ENCODE peak calls at places on chromosomes 6 and 20, in ten cellular contexts. Y is HS-27A, Z is NCI-H1092 treated with DMSO at 0.1 percent for 48 hours, N is HTR-8/SVneo, C is NCI-H2171, K is uterus, I is NCI-H2107, R is mesendoderm, E is ELF-1, O is fibroblast of pulmonary artery. Q is an unnamed sample.

GRCh38 chr6:166738778-166739654 is 112.0 kb upstream of the RPS6KA2 start:
- DNase-seq in O (no peak), K (no peak), R (no peak), E (no peak), Y (no peak), N (no peak), I (no peak), C (no peak), Z (no peak), Q (no peak)

GRCh38 chr20:61925555-61926252 is 140.0 kb downstream of the TAF4 start:
- DNase-seq in K (no peak), E (no peak), I (peak), O (peak), N (no peak), C (no peak), Z (peak), Y (no peak), R (no peak), Q (no peak)

GRCh38 chr20:14951707-14952106 is 614.3 kb upstream of the FLRT3 start:
- DNase-seq in K (no peak), C (peak), O (peak), R (peak), I (no peak), Y (peak), N (no peak), E (no peak), Z (no peak), Q (no peak)

GRCh38 chr6:84908304-84908904 is 144.0 kb upstream of the TBX18 start:
- DNase-seq in Y (no peak), K (no peak), O (no peak), R (no peak), I (no peak), N (no peak), C (no peak), E (no peak), Z (no peak), Q (no peak)

GRCh38 chr6:79168695-79168980 is 65.8 kb downstream of the HMGN3 start:
- DNase-seq in E (no peak), C (no peak), K (no peak), Z (no peak), N (no peak), Y (no peak), I (no peak), O (no peak), R (no peak), Q (no peak)

GRCh38 chr20:25624500-25624939 is 706 bp upstream of the NANP start:
- DNase-seq in Z (no peak), K (peak), Y (no peak), O (no peak), C (no peak), E (no peak), R (no peak), I (no peak), N (no peak), Q (no peak)

GRCh38 chr20:16434087-16434664 is 139.1 kb downstream of the KIF16B start:
- DNase-seq in O (peak), K (peak), Y (no peak), R (peak), C (peak), I (no peak), E (peak), Z (peak), N (peak), Q (no peak)

GRCh38 chr6:28597217-28597835 is 71.6 kb downstream of the GPX5 start:
- DNase-seq in Y (peak), Z (peak), E (peak), K (no peak), I (no peak), N (no peak), O (peak), R (peak), C (peak), Q (peak)

GRCh38 chr6:141675957-141676356 is 456.8 kb upstream of the GJE1 start:
- DNase-seq in N (no peak), E (no peak), K (no peak), O (peak), Y (no peak), I (no peak), C (no peak), Z (peak), R (no peak), Q (no peak)

GRCh38 chr6:29414588-29414987 is at the start of gene OR12D1:
- DNase-seq in I (no peak), R (peak), E (no peak), Y (no peak), K (no peak), N (no peak), O (no peak), Z (no peak), C (no peak), Q (no peak)

GRCh38 chr6:133890941-133891813 is 2.3 kb downstream of the TCF21 start:
- DNase-seq in Z (no peak), N (peak), I (no peak), O (peak), K (peak), C (no peak), R (peak), Y (peak), E (peak), Q (peak)

GRCh38 chr6:21828689-21829088 is 235.1 kb downstream of the SOX4 start:
- DNase-seq in N (no peak), O (no peak), C (no peak), I (no peak), K (no peak), Y (no peak), E (no peak), R (peak), Z (no peak), Q (no peak)

GRCh38 chr20:45061244-45061643 is 39.7 kb downstream of the KCNS1 start:
- DNase-seq in Z (no peak), N (peak), I (no peak), Y (peak), R (no peak), E (no peak), O (peak), C (no peak), K (no peak), Q (no peak)

GRCh38 chr20:60952861-60953260 is 299.2 kb upstream of the CDH4 start:
- DNase-seq in R (no peak), Y (no peak), N (no peak), O (no peak), Z (no peak), E (no peak), K (no peak), C (no peak), I (no peak), Q (no peak)

GRCh38 chr20:18372296-18372695 is 84.0 kb downstream of the ZNF133 start:
- DNase-seq in Z (no peak), K (no peak), O (no peak), N (no peak), E (no peak), Y (no peak), I (no peak), R (no peak), C (no peak), Q (no peak)

GRCh38 chr20:1803216-1804128 is 91.7 kb upstream of the SIRPA start:
- DNase-seq in Z (no peak), O (peak), N (no peak), K (no peak), Y (no peak), R (peak), E (peak), C (peak), I (no peak), Q (no peak)

GRCh38 chr6:124149646-124150045 is 346.0 kb downstream of the NKAIN2 start:
- DNase-seq in I (no peak), E (no peak), C (no peak), R (no peak), Y (no peak), N (no peak), K (no peak), O (no peak), Z (no peak), Q (no peak)

GRCh38 chr20:60649541-60649940 is 602.5 kb upstream of the CDH4 start:
- DNase-seq in K (no peak), R (no peak), Z (no peak), C (no peak), O (no peak), I (no peak), Y (no peak), N (no peak), E (no peak), Q (no peak)

GRCh38 chr6:18212231-18212630 is 52.1 kb downstream of the DEK start:
- DNase-seq in I (no peak), O (no peak), C (no peak), E (no peak), K (no peak), Z (no peak), R (no peak), N (no peak), Y (no peak), Q (no peak)

GRCh38 chr20:54093423-54094267 is 23.3 kb upstream of the BCAS1 start:
- DNase-seq in C (no peak), Z (no peak), O (no peak), N (no peak), I (no peak), Y (no peak), K (no peak), R (no peak), E (no peak), Q (no peak)

GRCh38 chr6:98931710-98932109 is 16.0 kb downstream of the FBXL4 start:
- DNase-seq in K (no peak), Y (no peak), R (no peak), E (no peak), O (no peak), Z (peak), N (no peak), C (no peak), I (no peak), Q (no peak)

GRCh38 chr6:167952512-167952859 is 45.0 kb upstream of the KIF25 start:
- DNase-seq in R (no peak), C (no peak), I (no peak), E (no peak), Z (no peak), N (no peak), O (no peak), K (no peak), Y (no peak), Q (no peak)

GRCh38 chr20:50540620-50541605 is 30.7 kb downstream of the PTPN1 start:
- DNase-seq in R (peak), O (peak), Z (no peak), Y (peak), K (no peak), C (no peak), N (peak), I (no peak), E (peak), Q (no peak)

GRCh38 chr6:24930386-24930785 is 5.4 kb downstream of the RIPOR2 start:
- DNase-seq in O (peak), E (peak), C (no peak), K (peak), N (peak), Z (no peak), R (no peak), I (no peak), Y (peak), Q (no peak)

GRCh38 chr20:63112491-63113219 is 103.3 kb downstream of the YTHDF1 start:
- DNase-seq in I (no peak), C (no peak), Y (no peak), Z (no peak), E (no peak), N (no peak), K (no peak), O (no peak), R (no peak), Q (no peak)

GRCh38 chr20:62886709-62887058 is 25.1 kb upstream of the TCFL5 start:
- DNase-seq in Y (no peak), K (no peak), R (no peak), I (no peak), O (no peak), E (no peak), C (no peak), Z (no peak), N (no peak), Q (peak)

GRCh38 chr6:77543601-77544000 is 80.3 kb upstream of the HTR1B start:
- DNase-seq in R (no peak), Y (no peak), Z (no peak), N (no peak), O (no peak), K (no peak), I (no peak), E (no peak), C (no peak), Q (no peak)

GRCh38 chr6:42361036-42361435 is 90.7 kb downstream of the TRERF1 start:
- DNase-seq in N (no peak), Y (no peak), I (no peak), C (no peak), O (no peak), E (no peak), R (no peak), K (no peak), Z (no peak), Q (no peak)

GRCh38 chr20:45970646-45971424 is 1.2 kb downstream of the ZNF335 start:
- DNase-seq in I (no peak), E (no peak), O (peak), R (no peak), C (no peak), N (no peak), Z (no peak), K (no peak), Y (no peak), Q (no peak)

GRCh38 chr20:38050691-38051090 is 17.1 kb downstream of the RPRD1B start:
- DNase-seq in E (no peak), O (peak), Z (no peak), I (no peak), C (no peak), N (no peak), Y (no peak), K (no peak), R (no peak), Q (no peak)

GRCh38 chr20:24654425-24654824 is 185.0 kb downstream of the SYNDIG1 start:
- DNase-seq in C (no peak), Z (no peak), I (no peak), O (no peak), R (no peak), Y (no peak), K (no peak), E (no peak), N (no peak), Q (no peak)

GRCh38 chr6:45619211-45619760 is 241.6 kb upstream of the SUPT3H start:
- DNase-seq in N (no peak), I (no peak), Z (no peak), E (no peak), O (peak), R (no peak), K (no peak), C (no peak), Y (no peak), Q (no peak)